ENCODE peak calls at places on chromosome 5, in four cellular contexts. P, B, W and A are unnamed samples.

GRCh38 chr5:80960531-80961375 is 590 bp downstream of the RASGRF2 start:
- DNase-seq in P (peak; percentile 22), B (peak; percentile 66), W (peak; percentile 47), A (no peak)

GRCh38 chr5:95734156-95734555 is 3.0 kb downstream of the RHOBTB3 start:
- DNase-seq in P (no peak), B (no peak), W (no peak), A (no peak)

GRCh38 chr5:142872795-142873194 is 102.6 kb downstream of the ARHGAP26 start:
- DNase-seq in P (no peak), B (no peak), W (peak; percentile 57), A (no peak)

GRCh38 chr5:132466453-132467291 is 23.9 kb downstream of the IRF1 start:
- DNase-seq in P (no peak), B (peak; percentile 85), W (no peak), A (no peak)

GRCh38 chr5:170484847-170485605 is 18.8 kb upstream of the KCNIP1 start:
- DNase-seq in P (no peak), B (no peak), W (no peak), A (no peak)

GRCh38 chr5:146338774-146339714 is at the start of gene POU4F3:
- DNase-seq in P (no peak), B (no peak), W (peak; percentile 23), A (no peak)

GRCh38 chr5:141733198-141733597 is 51.2 kb upstream of the ARAP3 start:
- DNase-seq in P (no peak), B (no peak), W (no peak), A (no peak)

GRCh38 chr5:141604318-141604717 is 14.5 kb downstream of the DIAPH1 start:
- DNase-seq in P (peak; percentile 31), B (no peak), W (peak; percentile 92), A (no peak)

GRCh38 chr5:110865400-110866094 is 126.7 kb downstream of the SLC25A46 start:
- DNase-seq in P (peak; percentile 68), B (no peak), W (peak; percentile 34), A (no peak)

GRCh38 chr5:94945656-94946055 is 327.2 kb downstream of the SLF1 start:
- DNase-seq in P (no peak), B (peak; percentile 63), W (no peak), A (no peak)

GRCh38 chr5:136191304-136192014 is 1.5 kb downstream of the SMIM32 start:
- DNase-seq in P (no peak), B (no peak), W (no peak), A (no peak)

GRCh38 chr5:176365663-176366574 is 632 bp downstream of the ARL10 start:
- DNase-seq in P (peak; percentile 43), B (peak; percentile 78), W (no peak), A (no peak)

GRCh38 chr5:175920506-175920865 is 47.6 kb downstream of the THOC3 start:
- DNase-seq in P (no peak), B (no peak), W (no peak), A (no peak)

GRCh38 chr5:175381116-175381515 is 62.9 kb downstream of the DRD1 start:
- DNase-seq in P (no peak), B (no peak), W (no peak), A (no peak)

GRCh38 chr5:33438996-33439395 is 1.8 kb upstream of the TARS1 start:
- DNase-seq in P (no peak), B (no peak), W (no peak), A (no peak)

GRCh38 chr5:3194684-3195083 is 400.9 kb upstream of the IRX1 start:
- DNase-seq in P (no peak), B (no peak), W (no peak), A (no peak)

GRCh38 chr5:17000296-17000939 is 64.3 kb upstream of the MYO10 start:
- DNase-seq in P (no peak), B (no peak), W (peak; percentile 64), A (no peak)

GRCh38 chr5:69024241-69024651 is 69.6 kb upstream of the SLC30A5 start:
- DNase-seq in P (no peak), B (no peak), W (peak; percentile 69), A (no peak)

GRCh38 chr5:44695259-44695658 is 113.5 kb upstream of the MRPS30 start:
- DNase-seq in P (no peak), B (no peak), W (no peak), A (no peak)

GRCh38 chr5:164054461-164054860 is 549.0 kb downstream of the MAT2B start:
- DNase-seq in P (no peak), B (no peak), W (no peak), A (no peak)

GRCh38 chr5:61327761-61328753 is 4.0 kb upstream of the ZSWIM6 start:
- DNase-seq in P (no peak), B (no peak), W (peak; percentile 73), A (peak; percentile 91)

GRCh38 chr5:169893010-169893409 is 87.3 kb downstream of the INSYN2B start:
- DNase-seq in P (no peak), B (no peak), W (no peak), A (no peak)

DNA sequence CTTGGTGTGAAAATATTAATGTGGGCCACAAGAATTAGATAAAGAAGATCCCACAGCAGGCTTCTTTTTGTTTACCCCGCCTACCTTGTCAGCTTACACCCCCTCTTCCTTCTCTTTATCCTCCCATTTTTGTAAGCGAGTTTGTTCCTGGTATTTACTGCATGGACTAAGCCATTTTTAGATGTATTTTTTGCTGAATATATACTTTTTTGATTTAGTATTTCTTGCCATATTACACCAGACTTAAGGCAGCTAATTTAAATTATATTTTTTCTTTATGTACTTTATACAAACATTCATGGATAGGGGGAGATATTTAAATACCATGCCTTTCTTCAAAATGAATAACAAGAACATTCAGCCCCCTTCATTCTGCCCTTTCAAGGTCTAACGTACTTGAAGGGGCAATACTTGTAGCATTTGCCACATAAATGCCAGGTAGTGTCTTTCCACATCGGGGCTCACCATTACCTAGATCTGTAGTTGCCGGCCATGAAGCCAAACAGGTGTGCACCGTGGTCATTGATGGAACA is 193.2 kb downstream of the CD180 start:
- DNase-seq in P (no peak), B (no peak), W (no peak), A (no peak)
- H3K4me3 ChIP-seq in P (peak overlapping the region; percentile 60), B (peak overlapping the region; percentile 53), W (peak overlapping the region; percentile 50), A (peak overlapping the region; percentile 94)

DNA sequence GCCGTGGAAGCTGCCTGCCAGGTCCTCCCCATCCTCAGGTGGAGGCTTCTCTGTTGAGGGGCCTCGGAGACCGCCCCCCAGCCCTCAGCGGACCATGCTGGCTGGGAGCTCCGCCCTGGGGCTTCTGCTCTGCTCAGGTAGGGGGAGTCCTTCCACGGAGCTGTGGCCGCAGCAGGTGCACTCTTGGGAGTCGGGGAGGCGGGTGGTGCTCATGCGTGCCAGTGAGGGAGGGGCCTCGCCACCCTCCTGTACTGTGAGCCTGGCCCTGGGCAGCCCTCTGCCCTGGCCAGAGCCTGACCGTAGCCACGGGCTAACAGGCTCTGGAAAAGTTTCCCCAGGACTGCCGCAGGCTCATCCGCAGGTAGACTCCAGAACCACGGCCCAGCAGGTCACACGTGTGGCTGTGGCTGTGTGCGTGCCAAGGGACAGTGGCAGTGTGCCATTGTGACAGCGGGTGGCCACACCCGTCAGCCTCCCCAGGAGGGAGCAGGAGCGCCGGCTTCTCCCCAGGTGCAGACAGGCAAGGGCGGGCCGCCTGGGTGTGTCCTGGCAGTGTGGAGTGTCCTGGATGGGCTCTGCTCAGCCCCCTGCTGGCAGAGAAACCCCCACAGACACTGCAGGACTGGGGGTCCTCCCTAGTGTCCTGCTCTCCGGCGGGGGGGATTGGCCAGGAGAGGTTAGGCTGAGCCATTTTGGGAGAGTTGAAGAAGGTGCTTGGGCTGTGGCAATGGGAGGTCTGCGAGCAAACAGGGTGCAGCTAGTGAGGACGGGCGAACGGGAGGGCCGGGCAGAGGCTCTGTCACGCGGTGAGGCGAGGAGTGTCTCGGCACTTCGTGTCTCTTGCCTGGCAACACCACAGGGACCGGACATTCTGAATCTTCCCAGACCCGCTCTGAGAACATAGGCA is 29.5 kb downstream of the TPPP start:
- DNase-seq in P (no peak), B (no peak), W (no peak), A (no peak)
- H3K27ac ChIP-seq in P (no peak overlapping the region), B (no peak overlapping the region), W (no peak overlapping the region), A (no peak overlapping the region)

GRCh38 chr5:79241535-79241979 is 5.6 kb downstream of the JMY start:
- DNase-seq in P (no peak), B (no peak), W (no peak), A (no peak)
- H3K4me3 ChIP-seq in P (no peak overlapping the region), B (no peak overlapping the region), W (no peak overlapping the region), A (peak overlapping the region; percentile 48)

GRCh38 chr5:108233617-108234016 is 148.3 kb downstream of the FBXL17 start:
- DNase-seq in P (no peak), B (no peak), W (no peak), A (no peak)

GRCh38 chr5:108238461-108238860 is 143.4 kb downstream of the FBXL17 start:
- DNase-seq in P (no peak), B (no peak), W (no peak), A (no peak)

GRCh38 chr5:108232805-108233204 is 149.1 kb downstream of the FBXL17 start:
- DNase-seq in P (no peak), B (no peak), W (no peak), A (no peak)
- H3K27ac ChIP-seq in P (no peak overlapping the region), B (no peak overlapping the region), W (no peak overlapping the region), A (no peak overlapping the region)

GRCh38 chr5:98308960-98309359 is 464.5 kb upstream of the RGMB start:
- DNase-seq in P (no peak), B (no peak), W (no peak), A (no peak)
- H3K4me3 ChIP-seq in P (no peak overlapping the region), B (no peak overlapping the region), W (no peak overlapping the region), A (no peak overlapping the region)

DNA sequence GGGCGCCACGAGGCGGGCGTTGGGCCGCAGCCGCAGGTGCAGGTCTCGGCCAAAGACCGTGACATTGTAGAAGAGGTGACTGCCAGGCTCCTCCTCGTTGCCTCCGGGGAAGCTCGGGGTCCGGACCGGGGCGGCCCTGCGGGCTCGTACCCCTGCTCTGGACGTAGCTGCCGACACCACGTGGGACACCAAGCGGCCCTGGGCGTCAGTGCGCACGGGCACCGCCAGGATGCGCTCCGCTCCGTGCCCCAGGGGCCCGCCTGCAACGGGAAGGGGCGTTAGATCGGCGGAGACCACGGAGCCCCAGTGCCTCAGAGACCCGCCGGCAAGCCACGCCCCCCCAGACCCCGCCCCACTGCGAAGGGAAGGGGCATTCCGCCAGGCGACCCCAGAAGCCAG is 1.4 kb downstream of the ADAMTS2 start:
- DNase-seq in P (peak; percentile 52), B (no peak), W (no peak), A (no peak)
- H3K27ac ChIP-seq in P (no peak overlapping the region), B (no peak overlapping the region), W (no peak overlapping the region), A (no peak overlapping the region)

GRCh38 chr5:119339965-119340364 is 15.9 kb upstream of the TNFAIP8 start:
- DNase-seq in P (no peak), B (no peak), W (no peak), A (no peak)
- H3K4me3 ChIP-seq in P (no peak overlapping the region), B (no peak overlapping the region), W (no peak overlapping the region), A (no peak overlapping the region)